ENCODE peak calls at places on chromosomes 2 and 18, in seven cellular contexts. R is SK-N-SH, O is HCT116, L is sigmoid colon, G is endothelial cell of umbilical vein, H is upper lobe of left lung, Y is GM12892. K is an unnamed sample.

GRCh38 chr2:127205211-127206140 is 14.6 kb downstream of the CYP27C1 start:
- DNase-seq in G (no peak), L (no peak), H (no peak), Y (no peak), R (no peak), O (no peak), K (no peak)

GRCh38 chr18:78659748-78660147 is 319.9 kb upstream of the SALL3 start:
- DNase-seq in L (no peak), G (no peak), O (no peak), Y (no peak), H (peak), R (peak), K (peak)

GRCh38 chr18:70359071-70359470 is 70.2 kb downstream of the SOCS6 start:
- DNase-seq in H (no peak), L (no peak), G (no peak), Y (no peak), R (no peak), O (no peak), K (no peak)

GRCh38 chr2:130300258-130300969 is 42.3 kb upstream of the IMP4 start:
- DNase-seq in R (no peak), G (no peak), Y (no peak), L (no peak), H (peak), O (no peak), K (no peak)

GRCh38 chr2:52895726-52896340 is 871.8 kb upstream of the CHAC2 start:
- DNase-seq in G (no peak), L (no peak), O (no peak), R (no peak), Y (no peak), H (no peak), K (no peak)

GRCh38 chr2:29336334-29336733 is 221.1 kb downstream of the CLIP4 start:
- DNase-seq in L (no peak), O (no peak), G (no peak), H (no peak), Y (no peak), R (no peak), K (no peak)

GRCh38 chr18:70288171-70288850 is 534 bp upstream of the SOCS6 start:
- DNase-seq in O (no peak), G (peak), Y (peak), H (no peak), L (peak), R (no peak), K (peak)

GRCh38 chr2:134290363-134290762 is 36.5 kb downstream of the MGAT5 start:
- DNase-seq in R (no peak), H (no peak), O (no peak), G (no peak), Y (no peak), L (no peak), K (no peak)

GRCh38 chr2:54549912-54550518 is 93.9 kb downstream of the SPTBN1 start:
- DNase-seq in O (no peak), L (no peak), Y (no peak), G (no peak), R (no peak), H (no peak), K (no peak)

GRCh38 chr2:8456149-8457091 is 225.4 kb upstream of the ID2 start:
- DNase-seq in O (no peak), H (peak), G (no peak), Y (no peak), L (peak), R (no peak), K (peak)

GRCh38 chr2:159202568-159203071 is 83.9 kb downstream of the WDSUB1 start:
- DNase-seq in O (no peak), H (no peak), G (no peak), L (peak), Y (no peak), R (no peak), K (no peak)

DNA sequence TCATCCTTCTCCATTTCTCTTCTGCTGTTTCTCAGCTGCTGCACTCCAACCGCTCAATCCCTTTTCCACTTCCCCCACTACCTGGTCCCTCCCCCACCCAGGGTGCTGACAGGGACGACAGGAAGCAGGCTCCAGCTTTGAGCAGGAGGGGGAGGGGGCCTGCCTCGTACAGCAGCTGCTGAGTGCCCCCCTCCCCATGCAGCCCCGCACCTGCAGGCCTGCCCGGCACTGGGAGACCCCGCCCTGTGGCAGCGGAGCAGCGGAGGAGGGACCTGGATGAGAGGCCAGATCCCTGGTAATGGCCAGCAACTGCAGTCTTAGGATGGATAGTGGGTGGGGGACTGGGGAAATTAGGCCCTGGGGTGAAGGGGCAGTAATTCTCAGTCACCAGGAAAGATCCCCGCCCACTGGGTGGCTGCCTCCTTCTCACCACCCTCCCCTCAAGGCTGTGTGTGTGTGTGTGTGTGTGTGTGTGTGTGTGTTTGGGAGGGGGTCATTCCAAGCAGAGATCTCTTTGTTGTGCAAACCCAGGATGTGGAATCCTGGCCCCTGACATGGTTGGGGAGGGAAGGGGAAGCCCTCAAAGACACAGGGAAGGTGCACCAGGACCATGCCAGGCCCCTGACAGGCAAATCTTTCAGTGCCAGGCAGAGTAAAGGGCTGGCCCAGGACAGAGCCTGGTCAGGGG is 6.8 kb upstream of the CRYBA2 start:
- DNase-seq in O (no peak), L (no peak), H (no peak), Y (no peak), G (no peak), R (peak), K (no peak)
- TF ChIP-seq POLR2AphosphoS5 in O (no peak), L (no peak), H (no peak), Y (no peak), G (no peak), R (no peak), K (no peak)

DNA sequence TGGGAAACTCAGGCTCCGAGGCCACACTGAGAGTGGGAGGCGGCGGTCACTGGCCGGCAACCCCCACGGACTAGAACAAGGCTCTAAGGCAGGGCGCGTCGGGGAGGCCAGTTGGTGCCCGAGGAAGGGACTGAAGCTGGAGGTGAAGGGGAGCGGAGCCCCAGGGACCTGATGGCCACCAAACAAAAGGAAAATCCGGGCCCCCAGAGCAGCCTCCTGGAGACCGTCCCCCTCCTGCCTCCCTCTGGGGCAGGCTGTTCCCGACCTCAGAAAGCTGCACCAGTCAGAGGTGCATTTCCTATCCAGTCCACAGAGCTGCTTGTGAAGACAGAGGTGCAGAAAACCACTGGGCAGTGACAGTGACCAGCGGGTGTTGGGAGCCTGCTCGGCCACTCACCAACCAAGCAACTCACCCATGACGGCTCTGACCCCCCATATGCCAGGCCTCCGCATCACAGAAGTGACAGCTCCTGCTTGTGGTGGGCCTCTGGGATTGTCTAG is 172.7 kb downstream of the TWIST2 start:
- DNase-seq in Y (no peak), O (no peak), R (no peak), L (peak), H (peak), G (no peak), K (no peak)
- TF ChIP-seq POLR2AphosphoS5 in Y (no peak), O (no peak), R (no peak), L (no peak), H (no peak), G (no peak), K (no peak)

GRCh38 chr2:120977582-120978358 is 242.1 kb downstream of the GLI2 start:
- DNase-seq in R (peak), L (no peak), Y (no peak), H (no peak), G (no peak), O (no peak), K (no peak)

GRCh38 chr2:120974950-120975349 is 239.3 kb downstream of the GLI2 start:
- DNase-seq in H (peak), Y (no peak), L (no peak), G (no peak), R (no peak), O (no peak), K (no peak)

GRCh38 chr2:120979398-120979797 is 243.7 kb downstream of the GLI2 start:
- DNase-seq in H (no peak), L (no peak), R (no peak), O (no peak), G (no peak), Y (no peak), K (no peak)

GRCh38 chr2:120978359-120979050 is 242.8 kb downstream of the GLI2 start:
- DNase-seq in O (no peak), H (peak), L (no peak), Y (no peak), G (no peak), R (no peak), K (no peak)

GRCh38 chr2:120976501-120977307 is 241.0 kb downstream of the GLI2 start:
- DNase-seq in L (no peak), O (no peak), R (peak), H (no peak), Y (no peak), G (no peak), K (no peak)
- TF ChIP-seq POLR2AphosphoS5 in L (no peak), O (no peak), R (no peak), H (no peak), Y (no peak), G (no peak), K (no peak)

GRCh38 chr18:12328179-12328823 is 20.3 kb downstream of the TUBB6 start:
- DNase-seq in R (no peak), O (no peak), H (no peak), G (no peak), L (peak), Y (no peak), K (no peak)

GRCh38 chr18:12327510-12328178 is 19.6 kb downstream of the TUBB6 start:
- DNase-seq in H (no peak), R (peak), Y (peak), L (peak), G (peak), O (peak), K (peak)

GRCh38 chr18:12325726-12326245 is 17.7 kb downstream of the TUBB6 start:
- DNase-seq in R (no peak), L (peak), O (no peak), Y (no peak), H (no peak), G (no peak), K (no peak)

GRCh38 chr18:12324991-12325725 is 17.1 kb downstream of the TUBB6 start:
- DNase-seq in R (no peak), Y (no peak), H (peak), O (no peak), G (no peak), L (peak), K (no peak)

GRCh38 chr18:12326711-12327460 is 18.8 kb downstream of the TUBB6 start:
- DNase-seq in O (no peak), G (no peak), H (no peak), R (no peak), L (peak), Y (no peak), K (no peak)
- TF ChIP-seq POLR2AphosphoS5 in O (no peak), G (no peak), H (no peak), R (no peak), L (no peak), Y (no peak), K (no peak)

GRCh38 chr2:27796991-27797752 is 25.7 kb downstream of the MRPL33 start:
- DNase-seq in R (no peak), L (no peak), Y (no peak), O (no peak), H (no peak), G (no peak), K (no peak)

GRCh38 chr2:27800856-27801255 is 29.3 kb downstream of the MRPL33 start:
- DNase-seq in G (no peak), Y (no peak), R (no peak), O (no peak), H (no peak), L (no peak), K (no peak)

GRCh38 chr2:27799646-27800010 is 28.1 kb downstream of the MRPL33 start:
- DNase-seq in L (no peak), G (no peak), Y (no peak), O (no peak), H (no peak), R (no peak), K (no peak)

GRCh38 chr2:27798476-27798875 is 27.0 kb downstream of the MRPL33 start:
- DNase-seq in G (no peak), O (no peak), L (no peak), Y (no peak), H (no peak), R (no peak), K (no peak)

DNA sequence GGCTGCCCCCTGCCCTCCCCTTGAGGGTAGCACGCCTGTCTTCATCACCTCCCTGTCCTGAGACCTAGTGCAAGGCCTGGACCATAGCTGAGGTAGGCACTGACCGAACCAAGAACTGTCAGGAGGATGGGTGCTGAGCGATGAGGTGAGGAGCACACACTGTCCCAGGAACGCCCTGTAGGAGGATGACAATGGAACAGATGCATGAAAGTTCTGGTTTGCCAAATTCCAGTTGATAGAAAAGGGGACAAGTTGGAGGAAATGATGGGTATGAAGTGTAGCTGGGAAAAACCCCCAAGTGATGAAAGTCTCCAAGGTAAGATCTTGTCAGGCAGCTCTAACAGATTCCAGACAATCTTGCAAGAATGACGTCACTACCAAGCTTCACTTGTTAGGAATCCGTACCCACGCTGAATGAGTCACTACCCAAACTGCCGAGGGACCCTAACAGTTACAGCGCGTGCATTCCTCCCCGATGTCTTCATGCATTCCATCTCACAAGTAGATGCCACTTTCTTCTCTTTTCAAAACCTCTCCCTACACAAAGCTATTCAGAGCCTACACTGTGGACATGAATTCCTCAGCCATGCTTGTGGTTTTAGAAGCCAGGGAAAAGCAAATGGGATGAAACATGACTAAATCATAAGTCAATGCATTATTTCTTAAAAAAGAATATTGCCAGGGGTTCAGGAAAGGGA is 27.6 kb downstream of the MRPL33 start:
- DNase-seq in R (no peak), G (peak), O (peak), L (peak), Y (no peak), H (no peak), K (no peak)
- TF ChIP-seq POLR2AphosphoS5 in R (peak), G (peak), O (peak), L (peak), Y (no peak), H (no peak), K (no peak)

DNA sequence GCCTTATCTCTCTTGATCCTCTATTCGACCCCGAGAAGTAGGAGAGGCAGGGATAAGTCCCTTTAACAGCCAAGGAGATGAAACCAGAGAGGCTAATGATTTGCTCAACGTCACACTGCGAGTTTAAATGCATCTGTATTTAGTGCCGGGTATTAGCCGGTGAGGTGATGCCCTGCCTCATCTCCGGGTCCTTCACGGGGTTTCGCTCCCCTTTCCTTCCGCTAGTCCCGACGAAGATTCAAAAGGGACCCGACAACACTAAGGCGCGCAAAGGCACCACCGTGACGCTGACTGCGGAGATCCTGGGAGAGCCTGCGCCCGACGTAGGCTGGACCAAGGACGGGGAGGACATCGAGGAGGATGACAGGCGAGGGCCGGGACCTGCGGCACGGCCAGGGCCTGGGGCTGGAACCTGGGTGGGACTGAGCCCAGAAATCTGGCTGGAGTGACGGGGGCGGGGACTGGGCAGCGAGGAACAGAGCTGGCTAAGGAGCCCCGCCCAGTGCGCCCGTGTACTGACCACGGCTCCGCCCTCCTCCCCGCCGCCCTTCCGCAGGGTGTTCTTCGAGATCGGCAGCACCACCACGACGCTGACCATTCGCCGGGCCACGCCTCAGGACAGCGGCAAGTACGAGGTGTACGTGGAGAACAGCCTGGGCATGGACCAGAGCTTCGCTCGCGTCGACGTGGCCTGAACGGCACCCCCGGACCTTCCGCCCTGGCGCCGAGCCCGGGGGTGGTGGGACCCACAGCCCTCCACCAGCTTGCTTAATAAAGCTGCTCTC is 1.0 kb upstream of the GMPPA start:
- DNase-seq in L (peak), O (peak), Y (peak), R (peak), H (peak), G (peak), K (no peak)
- TF ChIP-seq POLR2AphosphoS5 in L (peak), O (peak), Y (no peak), R (no peak), H (peak), G (peak), K (no peak)

DNA sequence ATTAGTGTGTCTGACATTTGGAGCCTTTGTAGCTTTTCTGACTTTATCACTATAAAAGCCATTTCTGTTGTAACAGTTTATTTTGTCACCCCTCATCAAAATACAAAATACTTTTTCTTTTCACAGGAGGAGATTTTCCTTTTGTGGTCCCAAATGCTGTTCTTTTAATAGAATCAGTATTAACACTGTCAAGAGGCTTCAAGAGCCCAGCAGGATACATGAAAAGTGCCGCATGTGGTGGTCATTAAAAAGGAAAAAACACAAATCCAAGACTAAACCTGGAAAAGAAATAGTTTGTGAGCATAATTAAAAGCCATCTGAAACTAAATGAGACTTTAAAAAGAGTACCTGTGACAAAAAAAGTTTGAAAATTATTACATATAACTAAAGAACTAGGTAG is 515.7 kb downstream of the DCDC2C start:
- DNase-seq in G (no peak), R (no peak), L (no peak), O (no peak), Y (no peak), H (no peak), K (no peak)
- TF ChIP-seq POLR2AphosphoS5 in G (no peak), R (no peak), L (no peak), O (no peak), Y (no peak), H (no peak), K (no peak)